ENCODE peak calls at places on chromosomes 4 and X, in seven cellular contexts. I is astrocyte of the spinal cord; N is NCI-H460; Z is CD4-positive, alpha-beta T cell; U is B cell; X is iPS DF 19.7; M is fibroblast of mammary gland. F is an unnamed sample.

GRCh38 chr4:137968956-137969709 is 273.0 kb downstream of the SLC7A11 start:
- DNase-seq in I (peak; percentile 27), N (no peak), Z (no peak), U (no peak), X (no peak), M (peak; percentile 68), F (no peak)

GRCh38 chr4:14236359-14236758 is 608.8 kb upstream of the BOD1L1 start:
- DNase-seq in I (no peak), N (no peak), Z (no peak), U (no peak), X (no peak), M (no peak), F (no peak)

GRCh38 chr4:156545003-156545785 is 426.4 kb downstream of the PDGFC start:
- DNase-seq in I (peak; percentile 21), N (no peak), Z (no peak), U (no peak), X (no peak), M (peak; percentile 69), F (peak; percentile 49)

GRCh38 chr4:107153228-107153627 is 117.1 kb upstream of the DKK2 start:
- DNase-seq in I (no peak), N (no peak), Z (no peak), U (no peak), X (peak; percentile 42), M (peak; percentile 48), F (peak; percentile 23)

GRCh38 chr4:79576480-79576803 is 168.4 kb upstream of the GK2 start:
- DNase-seq in I (peak; percentile 44), N (peak; percentile 12), Z (no peak), U (no peak), X (no peak), M (peak; percentile 49), F (peak; percentile 42)

GRCh38 chr4:101155368-101155767 is 192.0 kb downstream of the PPP3CA start:
- DNase-seq in I (peak; percentile 59), N (no peak), Z (no peak), U (no peak), X (no peak), M (peak; percentile 73), F (peak; percentile 48)

GRCh38 chrX:134478374-134478773 is 18.4 kb downstream of the HPRT1 start:
- DNase-seq in I (no peak), N (no peak), Z (no peak), U (no peak), X (no peak), M (no peak), F (no peak)

GRCh38 chrX:123849096-123849495 is 10.8 kb upstream of the XIAP start:
- DNase-seq in I (no peak), N (no peak), Z (no peak), U (no peak), X (no peak), M (no peak), F (peak; percentile 19)

GRCh38 chr4:87032884-87033533 is 98.2 kb downstream of the AFF1 start:
- DNase-seq in I (peak; percentile 83), N (no peak), Z (no peak), U (no peak), X (no peak), M (peak; percentile 83), F (peak; percentile 85)

GRCh38 chr4:31041385-31041784 is 321.2 kb downstream of the PCDH7 start:
- DNase-seq in I (no peak), N (no peak), Z (no peak), U (no peak), X (no peak), M (no peak), F (no peak)

GRCh38 chr4:6029254-6029653 is 11.0 kb upstream of the C4orf50 start:
- DNase-seq in I (no peak), N (no peak), Z (no peak), U (no peak), X (no peak), M (no peak), F (no peak)

GRCh38 chr4:13248621-13249298 is 235.4 kb downstream of the RAB28 start:
- DNase-seq in I (peak; percentile 14), N (no peak), Z (no peak), U (no peak), X (no peak), M (peak; percentile 6), F (peak; percentile 22)

GRCh38 chr4:80115368-80116181 is 42.5 kb upstream of the ANTXR2 start:
- DNase-seq in I (no peak), N (no peak), Z (no peak), U (no peak), X (no peak), M (no peak), F (no peak)

GRCh38 chrX:51825432-51825831 is 68.0 kb upstream of the MAGED1 start:
- DNase-seq in I (no peak), N (no peak), Z (no peak), U (no peak), X (no peak), M (peak; percentile 0), F (peak; percentile 11)

GRCh38 chr4:76974150-76974549 is 24.6 kb downstream of the SEPTIN11 start:
- DNase-seq in I (no peak), N (no peak), Z (no peak), U (no peak), X (no peak), M (peak; percentile 43), F (no peak)

GRCh38 chrX:130094712-130095111 is 15.6 kb downstream of the ELF4 start:
- DNase-seq in I (no peak), N (no peak), Z (no peak), U (no peak), X (no peak), M (no peak), F (no peak)

GRCh38 chrX:141405486-141405877 is 163.2 kb upstream of the SPANXC start:
- DNase-seq in I (peak; percentile 61), N (peak; percentile 6), Z (no peak), U (no peak), X (no peak), M (peak; percentile 39), F (no peak)

GRCh38 chr4:18953613-18954012 is 932.1 kb upstream of the LCORL start:
- DNase-seq in I (no peak), N (no peak), Z (no peak), U (no peak), X (no peak), M (no peak), F (no peak)

GRCh38 chr4:186019264-186019663 is 49.7 kb upstream of the TLR3 start:
- DNase-seq in I (no peak), N (no peak), Z (no peak), U (no peak), X (no peak), M (no peak), F (no peak)

GRCh38 chr4:86453044-86453501 is 93.2 kb upstream of the MAPK10 start:
- DNase-seq in I (peak; percentile 54), N (no peak), Z (no peak), U (no peak), X (no peak), M (peak; percentile 43), F (peak; percentile 26)

GRCh38 chrX:14712096-14712495 is 160.8 kb downstream of the FANCB start:
- DNase-seq in I (no peak), N (no peak), Z (no peak), U (no peak), X (no peak), M (no peak), F (peak; percentile 3)

GRCh38 chrX:64394059-64394873 is 986 bp downstream of the MTMR8 start:
- DNase-seq in I (no peak), N (no peak), Z (no peak), U (no peak), X (no peak), M (no peak), F (no peak)

GRCh38 chr4:137343221-137343620 is 189.1 kb downstream of the PCDH18 start:
- DNase-seq in I (peak; percentile 14), N (no peak), Z (no peak), U (no peak), X (no peak), M (no peak), F (no peak)

GRCh38 chr4:8439914-8440490 is 521 bp downstream of the ACOX3 start:
- DNase-seq in I (no peak), N (peak; percentile 21), Z (no peak), U (no peak), X (no peak), M (no peak), F (no peak)